ENCODE peak calls at places on chromosomes 4 and X, in ten cellular contexts. B is NB4, P is HFF-Myc, D is upper lobe of right lung, V is fibroblast of mammary gland, G is foreskin fibroblast, K is pancreas, L is brain microvascular endothelial cell, R is HFFc6, C is GM12878. N is an unnamed sample.

GRCh38 chr4:2069161-2069971 is 10.2 kb downstream of the NAT8L start:
- DNase-seq in B (no peak), C (no peak), L (no peak), P (no peak), D (peak; percentile 58), R (no peak), G (no peak), K (no peak), V (no peak), N (no peak)

GRCh38 chr4:55547461-55547770 is 707 bp upstream of the CLOCK start:
- DNase-seq in G (no peak), L (peak; percentile 37), C (no peak), K (no peak), V (no peak), D (peak; percentile 68), P (no peak), B (no peak), R (no peak), N (no peak)

GRCh38 chrX:17453791-17454190 is 78.8 kb downstream of the NHS start:
- DNase-seq in L (no peak), V (peak; percentile 30), P (no peak), B (no peak), C (no peak), D (no peak), R (no peak), G (no peak), K (no peak), N (no peak)

GRCh38 chrX:7108995-7109634 is 38.4 kb upstream of the STS start:
- DNase-seq in G (no peak), P (no peak), K (no peak), R (no peak), C (no peak), D (no peak), L (no peak), V (no peak), B (no peak), N (no peak)

GRCh38 chrX:120000490-120001246 is 57.1 kb upstream of the NKAP start:
- DNase-seq in P (no peak), R (no peak), K (no peak), G (peak; percentile 25), V (peak; percentile 14), B (no peak), L (no peak), D (no peak), C (no peak), N (no peak)

GRCh38 chr4:176769519-176769918 is 23.2 kb downstream of the VEGFC start:
- DNase-seq in R (peak; percentile 95), P (peak; percentile 71), V (peak; percentile 98), D (no peak), G (peak; percentile 88), C (no peak), L (peak; percentile 98), K (no peak), B (no peak), N (no peak)

GRCh38 chr4:113446019-113446418 is 315.5 kb downstream of the CAMK2D start:
- DNase-seq in L (no peak), P (no peak), B (no peak), R (peak; percentile 73), V (peak; percentile 97), C (no peak), G (peak; percentile 74), D (no peak), K (no peak), N (no peak)

GRCh38 chrX:10356979-10357378 is 200.2 kb downstream of the CLCN4 start:
- DNase-seq in L (peak; percentile 15), G (peak; percentile 9), R (peak; percentile 0), B (no peak), V (peak; percentile 68), C (no peak), K (no peak), P (no peak), D (no peak), N (no peak)

GRCh38 chr4:53545238-53545637 is 46.0 kb downstream of the LNX1 start:
- DNase-seq in P (no peak), D (no peak), L (no peak), R (no peak), G (no peak), B (no peak), V (no peak), C (no peak), K (no peak), N (no peak)

GRCh38 chr4:72975488-72975784 is 94.1 kb downstream of the COX18 start:
- DNase-seq in B (no peak), L (no peak), R (peak; percentile 18), D (no peak), G (no peak), P (no peak), C (no peak), V (no peak), K (no peak), N (no peak)

GRCh38 chrX:118724775-118725174 is 2.6 kb upstream of the IL13RA1 start:
- DNase-seq in C (no peak), G (no peak), P (no peak), V (peak; percentile 35), L (peak; percentile 31), R (no peak), D (no peak), B (no peak), K (no peak), N (no peak)

GRCh38 chr4:4477391-4477790 is 64.5 kb downstream of the STX18 start:
- DNase-seq in G (no peak), R (no peak), V (peak; percentile 53), B (no peak), D (no peak), K (no peak), L (no peak), P (no peak), C (no peak), N (no peak)

GRCh38 chr4:119130365-119131065 is 5.1 kb upstream of the MYOZ2 start:
- DNase-seq in R (no peak), G (peak; percentile 66), B (no peak), C (no peak), D (no peak), P (no peak), L (no peak), V (peak; percentile 88), K (no peak), N (no peak)

DNA sequence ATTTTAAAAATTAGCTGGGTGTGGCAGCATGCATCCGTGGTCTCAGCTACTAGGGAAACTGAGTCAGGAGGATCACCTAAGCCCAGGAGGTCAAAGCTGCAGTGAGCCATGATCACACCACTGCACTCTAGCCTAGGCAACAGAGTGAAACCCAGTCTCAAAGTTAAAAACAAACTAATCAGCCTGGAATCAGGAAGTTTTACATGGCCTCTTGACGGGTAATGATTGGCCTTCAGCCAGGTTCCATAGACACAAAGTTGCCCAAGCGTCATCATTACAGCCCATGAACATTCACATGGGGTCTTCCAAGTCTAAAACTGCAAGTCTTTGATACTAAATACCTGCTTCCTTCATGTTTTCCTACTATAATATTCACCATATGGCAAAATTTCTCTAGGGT is 10.0 kb upstream of the RGN start:
- DNase-seq in P (no peak), B (no peak), D (no peak), C (no peak), R (no peak), K (no peak), G (no peak), L (no peak), V (no peak), N (no peak)
- TF ChIP-seq CTCF in P (no peak), B (no peak), D (no peak), C (no peak), R (no peak), K (no peak), G (no peak), L (no peak), V (no peak), N (no peak)

DNA sequence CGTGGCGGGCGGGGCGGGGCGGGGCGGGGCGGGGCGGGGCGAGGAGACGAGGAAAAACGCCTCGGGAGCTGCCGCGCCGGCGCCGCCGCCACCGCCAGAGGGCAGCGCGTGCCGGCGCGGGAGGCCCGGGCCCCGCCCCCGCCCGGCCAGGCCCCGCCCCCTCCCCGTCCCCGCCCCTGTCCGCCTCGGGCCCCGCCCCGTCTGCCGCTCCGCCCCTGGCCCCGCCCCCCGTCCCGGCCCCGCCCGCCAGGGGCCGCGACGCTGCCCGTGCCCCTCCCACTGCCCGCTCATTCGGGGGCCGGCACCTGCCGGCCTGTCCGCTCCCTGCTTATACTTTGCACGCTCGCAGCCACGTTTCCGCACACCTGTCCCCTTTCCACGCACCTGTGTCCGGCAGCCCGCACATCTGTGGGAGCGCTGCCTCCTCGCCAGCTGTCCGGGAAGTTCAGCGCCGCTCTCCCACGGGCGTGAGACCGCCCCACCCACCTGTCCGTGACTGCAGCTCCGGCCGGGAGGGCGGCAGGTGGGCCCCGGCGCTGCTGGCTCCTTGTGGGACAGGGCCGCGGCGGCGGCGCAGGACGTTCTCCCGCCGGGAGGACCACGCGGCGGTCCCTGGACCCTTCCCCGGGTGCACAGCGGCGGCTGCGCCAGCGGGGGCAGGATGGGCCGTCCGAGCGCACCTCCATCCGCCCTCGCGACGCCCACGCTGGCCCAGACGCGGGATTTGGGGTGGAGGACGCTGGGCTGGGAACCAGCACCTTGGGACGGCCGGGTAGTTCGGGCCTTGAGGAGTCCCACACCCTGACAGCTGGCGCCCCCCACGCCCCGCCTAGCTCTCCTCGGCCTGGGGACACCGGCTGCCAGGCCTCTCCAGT is 1.5 kb upstream of the FGFRL1 start:
- DNase-seq in K (peak; percentile 92), V (peak; percentile 33), P (no peak), C (no peak), D (peak; percentile 89), R (no peak), L (peak; percentile 20), G (no peak), B (peak; percentile 77), N (no peak)
- TF ChIP-seq CTCF in K (no peak), V (no peak), P (no peak), C (peak; percentile 29), D (no peak), R (peak; percentile 36), L (peak; percentile 26), G (no peak), B (no peak), N (no peak)

DNA sequence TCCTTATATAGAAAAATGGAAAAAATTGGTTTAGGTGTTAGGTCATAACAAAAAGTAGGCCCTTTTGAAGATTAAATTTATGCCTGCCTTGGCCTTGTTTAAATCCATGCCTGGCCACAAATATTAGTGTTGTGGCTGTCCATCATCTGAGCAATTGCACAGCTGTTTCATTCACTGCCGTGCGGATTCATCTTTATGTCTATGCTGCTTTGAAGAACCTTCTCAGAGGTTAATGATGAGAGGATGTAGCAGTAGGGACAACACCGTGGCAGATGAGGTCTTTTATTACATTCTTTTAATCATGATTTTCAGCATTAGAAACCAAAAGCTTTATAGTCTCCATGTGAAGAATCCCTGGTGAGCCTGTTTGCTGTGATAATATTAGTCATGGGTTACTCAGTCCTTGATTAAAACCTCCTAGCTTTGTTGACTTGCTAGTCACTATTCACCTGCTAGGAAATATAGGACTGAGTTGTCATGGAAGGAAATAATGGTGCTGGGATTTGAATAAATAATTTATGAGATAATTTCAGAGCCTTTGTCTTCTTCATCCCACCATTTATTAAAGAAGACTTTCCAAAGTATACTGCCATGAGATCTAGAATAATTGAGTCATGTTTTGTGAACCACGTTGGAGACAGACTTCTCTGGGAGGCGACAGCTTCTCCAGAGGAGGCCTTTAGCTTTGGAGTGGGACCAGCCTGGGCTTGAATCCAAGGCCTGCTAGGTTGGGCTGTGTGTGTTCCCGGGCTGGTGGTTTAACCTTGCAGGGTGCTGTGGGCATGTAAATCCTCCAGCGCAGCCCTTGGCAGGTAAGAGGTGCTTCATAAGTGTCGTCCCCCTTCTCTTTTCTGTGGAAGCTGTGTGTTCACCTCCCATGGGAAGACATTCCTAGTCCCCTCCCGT is 53.5 kb downstream of the PTTG2 start:
- DNase-seq in G (no peak), K (peak; percentile 85), D (no peak), C (no peak), L (peak; percentile 18), B (no peak), V (peak; percentile 46), R (peak; percentile 12), P (no peak), N (no peak)
- TF ChIP-seq CTCF in G (no peak), K (no peak), D (no peak), C (no peak), L (no peak), B (no peak), V (no peak), R (no peak), P (no peak), N (no peak)

GRCh38 chrX:72468607-72469006 is 104.0 kb downstream of the HDAC8 start:
- DNase-seq in V (no peak), L (no peak), P (no peak), K (no peak), R (no peak), G (no peak), D (no peak), B (no peak), C (no peak), N (no peak)
- TF ChIP-seq CTCF in V (no peak), L (no peak), P (no peak), K (no peak), R (no peak), G (no peak), D (no peak), B (no peak), C (no peak), N (no peak)

N was measured in omental fat pad.